ENCODE peak calls at places on chromosomes 12 and 14, in seven cellular contexts. L is Daoy, K is left ventricle myocardium inferior, V is aorta, F is HFFc6, R is RCC 7860, G is A172. W is an unnamed sample.

GRCh38 chr12:16607895-16608294 is 1.9 kb upstream of the LMO3 start:
- DNase-seq in L (no peak), K (no peak), V (no peak), G (no peak), F (no peak), R (no peak), W (no peak)

GRCh38 chr12:123384318-123384993 is 524 bp downstream of the KMT5A start:
- DNase-seq in V (no peak), K (no peak), F (no peak), G (no peak), L (peak), R (no peak), W (peak)

GRCh38 chr12:131002271-131002670 is 48.6 kb downstream of the ADGRD1 start:
- DNase-seq in F (no peak), V (no peak), R (no peak), L (no peak), G (no peak), K (no peak), W (no peak)

GRCh38 chr12:57476162-57476992 is 3.3 kb downstream of the ARHGAP9 start:
- DNase-seq in V (peak), F (no peak), K (no peak), G (no peak), R (no peak), L (no peak), W (no peak)

GRCh38 chr12:110619534-110619953 is 5.6 kb downstream of the TCTN1 start:
- DNase-seq in V (no peak), K (no peak), F (peak), L (no peak), G (no peak), R (no peak), W (no peak)

GRCh38 chr14:100899841-100900771 is 3.4 kb downstream of the RTL1 start:
- DNase-seq in G (no peak), K (no peak), R (no peak), L (peak), V (peak), F (no peak), W (no peak)

GRCh38 chr14:64232095-64232830 is 61.9 kb downstream of the ESR2 start:
- DNase-seq in V (no peak), L (peak), K (no peak), G (peak), R (peak), F (peak), W (no peak)

GRCh38 chr12:70070494-70071007 is 172.7 kb upstream of the CNOT2 start:
- DNase-seq in R (no peak), F (no peak), K (no peak), V (no peak), L (peak), G (no peak), W (no peak)

GRCh38 chr14:80700601-80701000 is 240.9 kb downstream of the CEP128 start:
- DNase-seq in V (no peak), G (no peak), K (no peak), L (no peak), R (no peak), F (no peak), W (no peak)

GRCh38 chr12:88419794-88420193 is 160.5 kb downstream of the KITLG start:
- DNase-seq in R (no peak), F (peak), V (no peak), K (no peak), G (no peak), L (peak), W (no peak)

GRCh38 chr14:102693006-102693755 is 84.1 kb upstream of the TRAF3 start:
- DNase-seq in R (no peak), L (no peak), K (no peak), F (no peak), V (no peak), G (no peak), W (no peak)

GRCh38 chr14:92651106-92651792 is 97.2 kb downstream of the LGMN start:
- DNase-seq in L (no peak), K (no peak), R (no peak), V (no peak), F (no peak), G (no peak), W (no peak)

GRCh38 chr14:101230851-101231550 is 327.5 kb upstream of the RTL1 start:
- DNase-seq in V (peak), F (no peak), L (no peak), R (no peak), G (no peak), K (no peak), W (no peak)

GRCh38 chr14:29926701-29927595 is 699 bp downstream of the PRKD1 start:
- DNase-seq in V (peak), G (no peak), L (peak), R (no peak), F (peak), K (peak), W (peak)

GRCh38 chr12:91111366-91112321 is at the start of gene LUM:
- DNase-seq in R (no peak), K (peak), G (no peak), L (peak), F (peak), V (no peak), W (peak)

GRCh38 chr14:58100735-58101368 is 51.2 kb downstream of the ARMH4 start:
- DNase-seq in F (peak), R (no peak), L (peak), G (no peak), V (no peak), K (no peak), W (no peak)

GRCh38 chr14:32560213-32560857 is 231.2 kb downstream of the AKAP6 start:
- DNase-seq in L (peak), K (no peak), F (peak), V (no peak), G (peak), R (peak), W (no peak)